ENCODE peak calls at places on chromosomes 13 and 19, in five cellular contexts. One of them, this sample, is unnamed.

GRCh38 chr13:98892821-98893220 is 85.0 kb downstream of the DOCK9 start:
- DNase-seq in DMS79: no peak
- DNase-seq in thoracic aorta: no peak
- DNase-seq in stimulated activated CD4-positive, alpha-beta T cell treated with anti-CD3 and anti-CD28 coated beads, Interleukin-4, amount 100 ng/mL, for 4 hours: no peak
- DNase-seq in NCI-H2107: no peak
- DNase-seq in this sample: no peak

GRCh38 chr19:19488041-19488874 is 27.1 kb downstream of the TSSK6 start:
- DNase-seq in NCI-H2107: no peak
- DNase-seq in stimulated activated CD4-positive, alpha-beta T cell treated with anti-CD3 and anti-CD28 coated beads, Interleukin-4, amount 100 ng/mL, for 4 hours: no peak
- DNase-seq in DMS79: no peak
- DNase-seq in thoracic aorta: no peak
- DNase-seq in this sample: no peak

GRCh38 chr19:34732548-34733255 is 1.3 kb upstream of the ZNF181 start:
- DNase-seq in NCI-H2107: no peak
- DNase-seq in DMS79: no peak
- DNase-seq in thoracic aorta: no peak
- DNase-seq in stimulated activated CD4-positive, alpha-beta T cell treated with anti-CD3 and anti-CD28 coated beads, Interleukin-4, amount 100 ng/mL, for 4 hours: no peak
- DNase-seq in this sample: no peak

GRCh38 chr19:39363909-39364457 is 21.8 kb downstream of the SAMD4B start:
- DNase-seq in stimulated activated CD4-positive, alpha-beta T cell treated with anti-CD3 and anti-CD28 coated beads, Interleukin-4, amount 100 ng/mL, for 4 hours: no peak
- DNase-seq in DMS79: no peak
- DNase-seq in thoracic aorta: no peak
- DNase-seq in NCI-H2107: no peak
- DNase-seq in this sample: no peak

GRCh38 chr19:48967346-48968178 is 2.5 kb downstream of the FTL start:
- DNase-seq in stimulated activated CD4-positive, alpha-beta T cell treated with anti-CD3 and anti-CD28 coated beads, Interleukin-4, amount 100 ng/mL, for 4 hours: no peak
- DNase-seq in DMS79: no peak
- DNase-seq in thoracic aorta: no peak
- DNase-seq in NCI-H2107: no peak
- DNase-seq in this sample: no peak

GRCh38 chr19:23440207-23440606 is 44.9 kb upstream of the ZNF91 start:
- DNase-seq in DMS79: no peak
- DNase-seq in stimulated activated CD4-positive, alpha-beta T cell treated with anti-CD3 and anti-CD28 coated beads, Interleukin-4, amount 100 ng/mL, for 4 hours: no peak
- DNase-seq in thoracic aorta: no peak
- DNase-seq in NCI-H2107: no peak
- DNase-seq in this sample: no peak

GRCh38 chr13:76815344-76815743 is 70.9 kb downstream of the KCTD12 start:
- DNase-seq in stimulated activated CD4-positive, alpha-beta T cell treated with anti-CD3 and anti-CD28 coated beads, Interleukin-4, amount 100 ng/mL, for 4 hours: no peak
- DNase-seq in thoracic aorta: no peak
- DNase-seq in DMS79: no peak
- DNase-seq in NCI-H2107: no peak
- DNase-seq in this sample: no peak

GRCh38 chr19:57377498-57378146 is 12.0 kb upstream of the ZNF548 start:
- DNase-seq in thoracic aorta: no peak
- DNase-seq in NCI-H2107: no peak
- DNase-seq in stimulated activated CD4-positive, alpha-beta T cell treated with anti-CD3 and anti-CD28 coated beads, Interleukin-4, amount 100 ng/mL, for 4 hours: no peak
- DNase-seq in DMS79: no peak
- DNase-seq in this sample: no peak

GRCh38 chr19:48418317-48419064 is 25.0 kb downstream of the GRIN2D start:
- DNase-seq in stimulated activated CD4-positive, alpha-beta T cell treated with anti-CD3 and anti-CD28 coated beads, Interleukin-4, amount 100 ng/mL, for 4 hours: no peak
- DNase-seq in NCI-H2107: no peak
- DNase-seq in thoracic aorta: no peak
- DNase-seq in DMS79: no peak
- DNase-seq in this sample: no peak

GRCh38 chr13:25267715-25268114 is 19.6 kb downstream of the MTMR6 start:
- DNase-seq in stimulated activated CD4-positive, alpha-beta T cell treated with anti-CD3 and anti-CD28 coated beads, Interleukin-4, amount 100 ng/mL, for 4 hours: no peak
- DNase-seq in DMS79: no peak
- DNase-seq in NCI-H2107: no peak
- DNase-seq in thoracic aorta: no peak
- DNase-seq in this sample: no peak

GRCh38 chr19:42130254-42130573 is 2.0 kb downstream of the POU2F2 start:
- DNase-seq in DMS79: no peak
- DNase-seq in thoracic aorta: no peak
- DNase-seq in NCI-H2107: no peak
- DNase-seq in stimulated activated CD4-positive, alpha-beta T cell treated with anti-CD3 and anti-CD28 coated beads, Interleukin-4, amount 100 ng/mL, for 4 hours: no peak
- DNase-seq in this sample: no peak

GRCh38 chr13:91066745-91067144 is 280.7 kb upstream of the MIR17HG start:
- DNase-seq in NCI-H2107: no peak
- DNase-seq in stimulated activated CD4-positive, alpha-beta T cell treated with anti-CD3 and anti-CD28 coated beads, Interleukin-4, amount 100 ng/mL, for 4 hours: no peak
- DNase-seq in DMS79: no peak
- DNase-seq in thoracic aorta: no peak
- DNase-seq in this sample: no peak

GRCh38 chr19:887072-887471 is 5.9 kb downstream of the MED16 start:
- DNase-seq in stimulated activated CD4-positive, alpha-beta T cell treated with anti-CD3 and anti-CD28 coated beads, Interleukin-4, amount 100 ng/mL, for 4 hours: no peak
- DNase-seq in NCI-H2107: no peak
- DNase-seq in thoracic aorta: no peak
- DNase-seq in DMS79: no peak
- DNase-seq in this sample: no peak

GRCh38 chr19:41705393-41706174 is 2.8 kb upstream of the CEACAM5 start:
- DNase-seq in NCI-H2107: no peak
- DNase-seq in thoracic aorta: no peak
- DNase-seq in DMS79: no peak
- DNase-seq in stimulated activated CD4-positive, alpha-beta T cell treated with anti-CD3 and anti-CD28 coated beads, Interleukin-4, amount 100 ng/mL, for 4 hours: no peak
- DNase-seq in this sample: peak; percentile 16

GRCh38 chr19:4622695-4623421 is 16.5 kb upstream of the TNFAIP8L1 start:
- DNase-seq in stimulated activated CD4-positive, alpha-beta T cell treated with anti-CD3 and anti-CD28 coated beads, Interleukin-4, amount 100 ng/mL, for 4 hours: no peak
- DNase-seq in DMS79: no peak
- DNase-seq in thoracic aorta: no peak
- DNase-seq in NCI-H2107: no peak
- DNase-seq in this sample: no peak

GRCh38 chr19:9219489-9219888 is at the start of gene OR7D4:
- DNase-seq in DMS79: no peak
- DNase-seq in stimulated activated CD4-positive, alpha-beta T cell treated with anti-CD3 and anti-CD28 coated beads, Interleukin-4, amount 100 ng/mL, for 4 hours: no peak
- DNase-seq in NCI-H2107: no peak
- DNase-seq in thoracic aorta: no peak
- DNase-seq in this sample: no peak

GRCh38 chr19:35585844-35586243 is at the start of gene PMIS2:
- DNase-seq in NCI-H2107: no peak
- DNase-seq in thoracic aorta: no peak
- DNase-seq in DMS79: no peak
- DNase-seq in stimulated activated CD4-positive, alpha-beta T cell treated with anti-CD3 and anti-CD28 coated beads, Interleukin-4, amount 100 ng/mL, for 4 hours: peak; percentile 6
- DNase-seq in this sample: no peak

GRCh38 chr13:94860981-94861407 is 148.6 kb upstream of the SOX21 start:
- DNase-seq in NCI-H2107: no peak
- DNase-seq in thoracic aorta: no peak
- DNase-seq in stimulated activated CD4-positive, alpha-beta T cell treated with anti-CD3 and anti-CD28 coated beads, Interleukin-4, amount 100 ng/mL, for 4 hours: no peak
- DNase-seq in DMS79: no peak
- DNase-seq in this sample: no peak

GRCh38 chr13:74414458-74414857 is 280.3 kb upstream of the KLF12 start:
- DNase-seq in stimulated activated CD4-positive, alpha-beta T cell treated with anti-CD3 and anti-CD28 coated beads, Interleukin-4, amount 100 ng/mL, for 4 hours: no peak
- DNase-seq in DMS79: no peak
- DNase-seq in NCI-H2107: no peak
- DNase-seq in thoracic aorta: no peak
- DNase-seq in this sample: no peak

GRCh38 chr19:15101479-15102082 is 5.6 kb upstream of the SYDE1 start:
- DNase-seq in stimulated activated CD4-positive, alpha-beta T cell treated with anti-CD3 and anti-CD28 coated beads, Interleukin-4, amount 100 ng/mL, for 4 hours: peak; percentile 33
- DNase-seq in NCI-H2107: no peak
- DNase-seq in thoracic aorta: no peak
- DNase-seq in DMS79: no peak
- DNase-seq in this sample: no peak

GRCh38 chr19:15210323-15210774 is 9.6 kb upstream of the NOTCH3 start:
- DNase-seq in NCI-H2107: no peak
- DNase-seq in DMS79: no peak
- DNase-seq in thoracic aorta: peak; percentile 85
- DNase-seq in stimulated activated CD4-positive, alpha-beta T cell treated with anti-CD3 and anti-CD28 coated beads, Interleukin-4, amount 100 ng/mL, for 4 hours: no peak
- DNase-seq in this sample: no peak

GRCh38 chr19:35909684-35910035 is 1.6 kb upstream of the TYROBP start:
- DNase-seq in stimulated activated CD4-positive, alpha-beta T cell treated with anti-CD3 and anti-CD28 coated beads, Interleukin-4, amount 100 ng/mL, for 4 hours: no peak
- DNase-seq in thoracic aorta: no peak
- DNase-seq in DMS79: no peak
- DNase-seq in NCI-H2107: no peak
- DNase-seq in this sample: no peak

GRCh38 chr13:51895906-51896888 is 34.4 kb downstream of the CCDC70 start:
- DNase-seq in thoracic aorta: no peak
- DNase-seq in DMS79: no peak
- DNase-seq in NCI-H2107: no peak
- DNase-seq in stimulated activated CD4-positive, alpha-beta T cell treated with anti-CD3 and anti-CD28 coated beads, Interleukin-4, amount 100 ng/mL, for 4 hours: no peak
- DNase-seq in this sample: no peak

GRCh38 chr13:78376033-78376432 is 227.3 kb downstream of the POU4F1 start:
- DNase-seq in thoracic aorta: no peak
- DNase-seq in DMS79: no peak
- DNase-seq in NCI-H2107: no peak
- DNase-seq in stimulated activated CD4-positive, alpha-beta T cell treated with anti-CD3 and anti-CD28 coated beads, Interleukin-4, amount 100 ng/mL, for 4 hours: no peak
- DNase-seq in this sample: no peak

GRCh38 chr19:31339405-31339804 is 9.8 kb downstream of the TSHZ3 start:
- DNase-seq in thoracic aorta: no peak
- DNase-seq in DMS79: no peak
- DNase-seq in NCI-H2107: no peak
- DNase-seq in stimulated activated CD4-positive, alpha-beta T cell treated with anti-CD3 and anti-CD28 coated beads, Interleukin-4, amount 100 ng/mL, for 4 hours: no peak
- DNase-seq in this sample: no peak

GRCh38 chr19:30069535-30070197 is 127.6 kb downstream of the URI1 start:
- DNase-seq in stimulated activated CD4-positive, alpha-beta T cell treated with anti-CD3 and anti-CD28 coated beads, Interleukin-4, amount 100 ng/mL, for 4 hours: no peak
- DNase-seq in DMS79: no peak
- DNase-seq in NCI-H2107: no peak
- DNase-seq in thoracic aorta: no peak
- DNase-seq in this sample: no peak

GRCh38 chr13:43273362-43273761 is 250.0 kb downstream of the DNAJC15 start:
- DNase-seq in DMS79: peak; percentile 54
- DNase-seq in NCI-H2107: no peak
- DNase-seq in thoracic aorta: no peak
- DNase-seq in stimulated activated CD4-positive, alpha-beta T cell treated with anti-CD3 and anti-CD28 coated beads, Interleukin-4, amount 100 ng/mL, for 4 hours: no peak
- DNase-seq in this sample: no peak

GRCh38 chr13:23748109-23748508 is 141.1 kb downstream of the MIPEP start:
- DNase-seq in thoracic aorta: no peak
- DNase-seq in stimulated activated CD4-positive, alpha-beta T cell treated with anti-CD3 and anti-CD28 coated beads, Interleukin-4, amount 100 ng/mL, for 4 hours: no peak
- DNase-seq in NCI-H2107: no peak
- DNase-seq in DMS79: no peak
- DNase-seq in this sample: no peak

GRCh38 chr13:41268764-41269163 is 5.4 kb upstream of the MTRF1 start:
- DNase-seq in stimulated activated CD4-positive, alpha-beta T cell treated with anti-CD3 and anti-CD28 coated beads, Interleukin-4, amount 100 ng/mL, for 4 hours: no peak
- DNase-seq in thoracic aorta: no peak
- DNase-seq in DMS79: no peak
- DNase-seq in NCI-H2107: no peak
- DNase-seq in this sample: no peak

GRCh38 chr19:12757544-12758274 is 6.1 kb downstream of the BEST2 start:
- DNase-seq in thoracic aorta: no peak
- DNase-seq in NCI-H2107: no peak
- DNase-seq in DMS79: peak; percentile 58
- DNase-seq in stimulated activated CD4-positive, alpha-beta T cell treated with anti-CD3 and anti-CD28 coated beads, Interleukin-4, amount 100 ng/mL, for 4 hours: peak; percentile 44
- DNase-seq in this sample: peak; percentile 69

GRCh38 chr19:19405919-19406877 is 723 bp downstream of the GATAD2A start:
- DNase-seq in stimulated activated CD4-positive, alpha-beta T cell treated with anti-CD3 and anti-CD28 coated beads, Interleukin-4, amount 100 ng/mL, for 4 hours: peak; percentile 38
- DNase-seq in DMS79: no peak
- DNase-seq in NCI-H2107: no peak
- DNase-seq in thoracic aorta: no peak
- DNase-seq in this sample: peak; percentile 59

GRCh38 chr13:76019421-76020044 is 383.4 kb downstream of the LMO7 start:
- DNase-seq in stimulated activated CD4-positive, alpha-beta T cell treated with anti-CD3 and anti-CD28 coated beads, Interleukin-4, amount 100 ng/mL, for 4 hours: no peak
- DNase-seq in DMS79: no peak
- DNase-seq in NCI-H2107: no peak
- DNase-seq in thoracic aorta: no peak
- DNase-seq in this sample: no peak

GRCh38 chr19:48290341-48290922 is 20.6 kb downstream of the ZNF114 start:
- DNase-seq in NCI-H2107: no peak
- DNase-seq in stimulated activated CD4-positive, alpha-beta T cell treated with anti-CD3 and anti-CD28 coated beads, Interleukin-4, amount 100 ng/mL, for 4 hours: no peak
- DNase-seq in DMS79: no peak
- DNase-seq in thoracic aorta: no peak
- DNase-seq in this sample: no peak

GRCh38 chr19:6521718-6522646 is 8.8 kb upstream of the TNFSF9 start:
- DNase-seq in DMS79: no peak
- DNase-seq in thoracic aorta: no peak
- DNase-seq in stimulated activated CD4-positive, alpha-beta T cell treated with anti-CD3 and anti-CD28 coated beads, Interleukin-4, amount 100 ng/mL, for 4 hours: peak; percentile 55
- DNase-seq in NCI-H2107: no peak
- DNase-seq in this sample: peak; percentile 70

GRCh38 chr13:72261732-72262131 is 394.7 kb upstream of the DACH1 start:
- DNase-seq in NCI-H2107: no peak
- DNase-seq in thoracic aorta: no peak
- DNase-seq in DMS79: no peak
- DNase-seq in stimulated activated CD4-positive, alpha-beta T cell treated with anti-CD3 and anti-CD28 coated beads, Interleukin-4, amount 100 ng/mL, for 4 hours: no peak
- DNase-seq in this sample: no peak

GRCh38 chr19:5587071-5587455 is 19.3 kb upstream of the TINCR start:
- DNase-seq in DMS79: no peak
- DNase-seq in stimulated activated CD4-positive, alpha-beta T cell treated with anti-CD3 and anti-CD28 coated beads, Interleukin-4, amount 100 ng/mL, for 4 hours: no peak
- DNase-seq in thoracic aorta: no peak
- DNase-seq in NCI-H2107: no peak
- DNase-seq in this sample: no peak

GRCh38 chr13:109945206-109945960 is 159.0 kb upstream of the IRS2 start:
- DNase-seq in stimulated activated CD4-positive, alpha-beta T cell treated with anti-CD3 and anti-CD28 coated beads, Interleukin-4, amount 100 ng/mL, for 4 hours: no peak
- DNase-seq in DMS79: no peak
- DNase-seq in thoracic aorta: no peak
- DNase-seq in NCI-H2107: no peak
- DNase-seq in this sample: no peak

This sample was measured in activated B cell treated with CpG ODN at 0.5 μM for 24 hours.